ENCODE peak calls at places on chromosomes 2 and 18, in six cellular contexts. K is T follicular helper cell, X is body of pancreas, V is HTR-8/SVneo, A is AG04450, B is ELR. S is an unnamed sample.

GRCh38 chr2:10863837-10864236 is 47.9 kb upstream of the KCNF1 start:
- DNase-seq in K (no peak), X (peak), V (no peak), A (no peak), B (no peak), S (no peak)

GRCh38 chr2:165432234-165432966 is 37.1 kb upstream of the CSRNP3 start:
- DNase-seq in K (no peak), X (no peak), V (no peak), A (no peak), B (no peak), S (no peak)

GRCh38 chr18:76209597-76209996 is 285.4 kb downstream of the ZNF516 start:
- DNase-seq in K (no peak), X (no peak), V (no peak), A (peak), B (peak), S (no peak)

GRCh38 chr18:65768379-65768778 is 17.6 kb downstream of the CDH7 start:
- DNase-seq in K (no peak), X (no peak), V (no peak), A (no peak), B (no peak), S (no peak)

GRCh38 chr2:129237966-129238725 is 741.3 kb upstream of the RAB6C start:
- DNase-seq in K (no peak), X (no peak), V (no peak), A (no peak), B (no peak), S (no peak)

GRCh38 chr2:226256709-226257401 is 542.8 kb downstream of the IRS1 start:
- DNase-seq in K (no peak), X (no peak), V (no peak), A (no peak), B (peak), S (no peak)

GRCh38 chr2:107529146-107529545 is 297.5 kb upstream of the RGPD4 start:
- DNase-seq in K (no peak), X (no peak), V (no peak), A (no peak), B (no peak), S (no peak)

GRCh38 chr2:48339451-48339850 is 190.5 kb upstream of the STON1 start:
- DNase-seq in K (no peak), X (no peak), V (no peak), A (no peak), B (peak), S (no peak)

GRCh38 chr2:191202209-191202721 is 42.9 kb upstream of the MYO1B start:
- DNase-seq in K (no peak), X (peak), V (peak), A (peak), B (peak), S (peak)

GRCh38 chr2:163779970-163780597 is 44.3 kb upstream of the FIGN start:
- DNase-seq in K (no peak), X (peak), V (no peak), A (no peak), B (no peak), S (no peak)

GRCh38 chr2:46252891-46253659 is 44.1 kb upstream of the EPAS1 start:
- DNase-seq in K (no peak), X (no peak), V (no peak), A (no peak), B (peak), S (peak)

GRCh38 chr18:54835944-54836343 is 7.7 kb downstream of the RAB27B start:
- DNase-seq in K (no peak), X (no peak), V (no peak), A (no peak), B (no peak), S (no peak)

GRCh38 chr2:120690521-120690920 is 45.1 kb upstream of the GLI2 start:
- DNase-seq in K (no peak), X (no peak), V (no peak), A (no peak), B (no peak), S (no peak)

GRCh38 chr18:3451166-3451988 is 1.4 kb downstream of the TGIF1 start:
- DNase-seq in K (peak), X (peak), V (peak), A (peak), B (peak), S (peak)

GRCh38 chr18:13318644-13319501 is 100.3 kb downstream of the LDLRAD4 start:
- DNase-seq in K (no peak), X (no peak), V (no peak), A (no peak), B (no peak), S (no peak)

GRCh38 chr2:233386382-233387041 is 32.2 kb downstream of the DGKD start:
- DNase-seq in K (no peak), X (no peak), V (no peak), A (no peak), B (peak), S (no peak)

GRCh38 chr2:48398285-48399135 is 131.4 kb upstream of the STON1 start:
- DNase-seq in K (no peak), X (no peak), V (no peak), A (no peak), B (no peak), S (no peak)

GRCh38 chr2:43293744-43294695 is 67.6 kb upstream of the ZFP36L2 start:
- DNase-seq in K (no peak), X (peak), V (peak), A (peak), B (peak), S (peak)

GRCh38 chr2:120275617-120276400 is 23.2 kb downstream of the RALB start:
- DNase-seq in K (no peak), X (peak), V (no peak), A (no peak), B (no peak), S (no peak)

GRCh38 chr2:44136186-44136585 is 32.5 kb upstream of the PPM1B start:
- DNase-seq in K (no peak), X (no peak), V (peak), A (peak), B (peak), S (no peak)

GRCh38 chr2:54683596-54683995 is 39.9 kb upstream of the EML6 start:
- DNase-seq in K (no peak), X (no peak), V (no peak), A (no peak), B (no peak), S (no peak)

GRCh38 chr18:58223717-58224424 is 179.8 kb downstream of the NEDD4L start:
- DNase-seq in K (no peak), X (peak), V (peak), A (peak), B (peak), S (peak)

GRCh38 chr2:234805826-234806225 is 146.0 kb upstream of the SH3BP4 start:
- DNase-seq in K (no peak), X (no peak), V (no peak), A (no peak), B (no peak), S (no peak)

GRCh38 chr2:109306190-109306589 is 177.2 kb downstream of the SH3RF3 start:
- DNase-seq in K (no peak), X (no peak), V (no peak), A (no peak), B (no peak), S (no peak)

GRCh38 chr2:22153974-22154373 is 1030.2 kb downstream of the TDRD15 start:
- DNase-seq in K (no peak), X (no peak), V (no peak), A (no peak), B (no peak), S (no peak)

GRCh38 chr2:235709124-235709813 is 215.4 kb downstream of the AGAP1 start:
- DNase-seq in K (no peak), X (peak), V (peak), A (no peak), B (peak), S (peak)

GRCh38 chr2:47008381-47009280 is 93.0 kb upstream of the MCFD2 start:
- DNase-seq in K (no peak), X (peak), V (no peak), A (peak), B (no peak), S (no peak)

GRCh38 chr2:186339716-186340115 is 146.3 kb upstream of the ZC3H15 start:
- DNase-seq in K (no peak), X (no peak), V (no peak), A (no peak), B (no peak), S (no peak)

GRCh38 chr2:24317491-24317920 is 42.8 kb downstream of the ITSN2 start:
- DNase-seq in K (no peak), X (peak), V (no peak), A (no peak), B (no peak), S (peak)

GRCh38 chr18:59917422-59917821 is 17.6 kb downstream of the PMAIP1 start:
- DNase-seq in K (no peak), X (no peak), V (no peak), A (no peak), B (peak), S (peak)

GRCh38 chr2:226355600-226355999 is 444.0 kb downstream of the IRS1 start:
- DNase-seq in K (no peak), X (no peak), V (no peak), A (no peak), B (no peak), S (no peak)

GRCh38 chr2:160576054-160576499 is 82.5 kb upstream of the RBMS1 start:
- DNase-seq in K (no peak), X (no peak), V (no peak), A (no peak), B (no peak), S (no peak)

GRCh38 chr2:3703236-3703682 is at the start of gene DCDC2C:
- DNase-seq in K (no peak), X (no peak), V (no peak), A (no peak), B (no peak), S (no peak)

GRCh38 chr18:64966667-64967066 is 784.1 kb upstream of the CDH7 start:
- DNase-seq in K (no peak), X (no peak), V (no peak), A (no peak), B (no peak), S (no peak)

GRCh38 chr2:189954989-189955388 is 107.5 kb downstream of the MSTN start:
- DNase-seq in K (no peak), X (no peak), V (no peak), A (no peak), B (no peak), S (no peak)

GRCh38 chr18:55024568-55024967 is 65.3 kb upstream of the CCDC68 start:
- DNase-seq in K (no peak), X (no peak), V (no peak), A (no peak), B (peak), S (no peak)

S was measured in lung microvascular endothelial cell.